ENCODE peak calls at places on chromosome 22, in four cellular contexts. Z is suprapubic skin, H is right atrium auricular region, P is HCT116. D is an unnamed sample.

GRCh38 chr22:22942511-22943329 is 55.1 kb downstream of the IGLL5 start:
- DNase-seq in Z (peak; percentile 58), H (peak; percentile 55), P (peak; percentile 59), D (peak; percentile 66)

GRCh38 chr22:36323182-36323854 is 64.4 kb downstream of the MYH9 start:
- DNase-seq in Z (no peak), H (peak; percentile 93), P (no peak), D (no peak)

GRCh38 chr22:36926721-36927435 is 13.4 kb downstream of the CSF2RB start:
- DNase-seq in Z (no peak), H (peak; percentile 54), P (no peak), D (no peak)

GRCh38 chr22:44309137-44309536 is 3.6 kb downstream of the SHISAL1 start:
- DNase-seq in Z (peak; percentile 86), H (peak; percentile 83), P (peak; percentile 7), D (peak; percentile 90)

GRCh38 chr22:40525250-40525884 is 111.2 kb downstream of the MRTFA start:
- DNase-seq in Z (no peak), H (no peak), P (no peak), D (peak; percentile 48)

GRCh38 chr22:44525872-44526271 is 27.8 kb upstream of the RTL6 start:
- DNase-seq in Z (no peak), H (no peak), P (no peak), D (no peak)

GRCh38 chr22:20957691-20958440 is 9.2 kb upstream of the AIFM3 start:
- DNase-seq in Z (peak; percentile 67), H (no peak), P (no peak), D (peak; percentile 51)

GRCh38 chr22:22884010-22884887 is 3.4 kb upstream of the IGLL5 start:
- DNase-seq in Z (no peak), H (peak; percentile 58), P (peak; percentile 66), D (peak; percentile 67)

GRCh38 chr22:17725465-17725800 is 48.8 kb downstream of the BID start:
- DNase-seq in Z (no peak), H (no peak), P (no peak), D (no peak)

GRCh38 chr22:17726561-17727243 is 47.6 kb downstream of the BID start:
- DNase-seq in Z (no peak), H (no peak), P (no peak), D (no peak)

GRCh38 chr22:17729561-17729960 is 44.7 kb downstream of the BID start:
- DNase-seq in Z (no peak), H (no peak), P (no peak), D (no peak)

GRCh38 chr22:17728786-17729185 is 45.5 kb downstream of the BID start:
- DNase-seq in Z (no peak), H (no peak), P (no peak), D (no peak)

DNA sequence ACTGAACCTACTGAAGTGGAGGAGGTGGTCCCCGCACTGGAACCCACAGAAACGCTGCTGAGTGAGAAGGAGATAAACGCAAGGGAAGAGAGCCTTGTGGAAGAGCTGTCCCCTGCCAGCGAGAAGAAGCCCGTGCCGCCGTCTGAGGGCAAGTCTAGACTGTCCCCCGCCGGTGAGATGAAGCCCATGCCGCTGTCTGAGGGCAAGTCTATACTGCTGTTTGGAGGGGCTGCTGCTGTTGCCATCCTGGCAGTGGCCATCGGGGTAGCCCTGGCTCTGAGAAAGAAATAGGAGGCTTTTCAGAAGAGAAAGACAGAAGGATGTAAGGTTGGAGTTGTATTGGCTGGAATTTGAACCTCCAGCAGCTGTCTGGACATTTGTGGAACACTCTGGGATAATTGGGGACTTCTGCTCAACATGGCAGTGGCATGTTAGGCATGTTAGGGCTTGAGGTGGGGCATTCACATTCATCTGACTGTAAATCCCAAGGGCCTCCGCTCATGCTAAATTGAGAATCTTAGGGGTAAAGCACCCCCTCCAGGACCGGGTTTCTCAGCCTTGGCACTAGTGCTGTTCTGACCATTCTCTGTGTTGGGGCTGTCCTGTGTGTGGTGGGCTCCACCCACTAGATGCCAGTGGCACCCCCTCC is 46.9 kb downstream of the BID start:
- DNase-seq in Z (no peak), H (no peak), P (no peak), D (no peak)
- H3K4me1 ChIP-seq in Z (no peaks in the 10 kb centered on the region), H (no peaks in the 10 kb centered on the region), P (no peaks in the 10 kb centered on the region), D (no peaks in the 10 kb centered on the region)

GRCh38 chr22:46675479-46675878 is 55.3 kb downstream of the GRAMD4 start:
- DNase-seq in Z (no peak), H (no peak), P (no peak), D (no peak)

GRCh38 chr22:46675938-46676337 is 55.8 kb downstream of the GRAMD4 start:
- DNase-seq in Z (no peak), H (no peak), P (no peak), D (no peak)

GRCh38 chr22:46674367-46674781 is 54.2 kb downstream of the GRAMD4 start:
- DNase-seq in Z (peak; percentile 85), H (no peak), P (no peak), D (no peak)

GRCh38 chr22:46673677-46674236 is 53.6 kb downstream of the GRAMD4 start:
- DNase-seq in Z (no peak), H (no peak), P (no peak), D (no peak)

DNA sequence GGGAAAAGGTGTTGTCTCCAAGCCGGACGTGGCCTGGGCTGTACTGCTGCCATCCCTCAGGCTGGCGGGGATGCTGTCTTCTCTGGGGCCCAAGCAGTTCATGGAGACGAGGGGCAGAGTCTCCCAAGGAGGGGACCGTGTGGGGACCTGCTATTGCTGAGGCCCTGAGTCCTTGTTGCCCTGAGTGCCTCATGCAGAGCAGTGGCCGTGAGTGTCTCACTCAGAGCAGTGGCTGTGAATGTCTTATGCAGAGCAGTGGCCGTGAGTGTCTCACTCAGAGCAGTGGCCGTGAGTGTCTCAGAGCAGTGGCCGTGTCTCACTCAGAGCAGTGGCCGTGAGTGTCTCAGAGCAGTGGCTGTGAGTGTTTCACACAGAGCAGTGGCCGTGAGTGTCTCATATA is 54.7 kb downstream of the GRAMD4 start:
- DNase-seq in Z (no peak), H (no peak), P (no peak), D (no peak)
- H3K4me1 ChIP-seq in Z (peaks cover 25% of the 10 kb centered on the region), H (no peaks in the 10 kb centered on the region), P (no peaks in the 10 kb centered on the region), D (no peaks in the 10 kb centered on the region)

GRCh38 chr22:30312053-30312452 is 14.7 kb downstream of the TBC1D10A start:
- DNase-seq in Z (no peak), H (no peak), P (peak; percentile 51), D (peak; percentile 77)
- H3K4me1 ChIP-seq in Z (peaks cover 98% of the 10 kb centered on the region), H (peaks cover 2% of the 10 kb centered on the region), P (peaks cover 39% of the 10 kb centered on the region), D (peaks cover 57% of the 10 kb centered on the region)

GRCh38 chr22:24969588-24970301 is 17.2 kb downstream of the KIAA1671 start:
- DNase-seq in Z (no peak), H (peak; percentile 89), P (peak; percentile 56), D (peak; percentile 85)

GRCh38 chr22:24964441-24964840 is 11.9 kb downstream of the KIAA1671 start:
- DNase-seq in Z (no peak), H (no peak), P (no peak), D (no peak)

GRCh38 chr22:24968066-24968561 is 15.6 kb downstream of the KIAA1671 start:
- DNase-seq in Z (no peak), H (no peak), P (peak; percentile 52), D (peak; percentile 90)

GRCh38 chr22:24962835-24963234 is 10.3 kb downstream of the KIAA1671 start:
- DNase-seq in Z (no peak), H (no peak), P (no peak), D (no peak)

DNA sequence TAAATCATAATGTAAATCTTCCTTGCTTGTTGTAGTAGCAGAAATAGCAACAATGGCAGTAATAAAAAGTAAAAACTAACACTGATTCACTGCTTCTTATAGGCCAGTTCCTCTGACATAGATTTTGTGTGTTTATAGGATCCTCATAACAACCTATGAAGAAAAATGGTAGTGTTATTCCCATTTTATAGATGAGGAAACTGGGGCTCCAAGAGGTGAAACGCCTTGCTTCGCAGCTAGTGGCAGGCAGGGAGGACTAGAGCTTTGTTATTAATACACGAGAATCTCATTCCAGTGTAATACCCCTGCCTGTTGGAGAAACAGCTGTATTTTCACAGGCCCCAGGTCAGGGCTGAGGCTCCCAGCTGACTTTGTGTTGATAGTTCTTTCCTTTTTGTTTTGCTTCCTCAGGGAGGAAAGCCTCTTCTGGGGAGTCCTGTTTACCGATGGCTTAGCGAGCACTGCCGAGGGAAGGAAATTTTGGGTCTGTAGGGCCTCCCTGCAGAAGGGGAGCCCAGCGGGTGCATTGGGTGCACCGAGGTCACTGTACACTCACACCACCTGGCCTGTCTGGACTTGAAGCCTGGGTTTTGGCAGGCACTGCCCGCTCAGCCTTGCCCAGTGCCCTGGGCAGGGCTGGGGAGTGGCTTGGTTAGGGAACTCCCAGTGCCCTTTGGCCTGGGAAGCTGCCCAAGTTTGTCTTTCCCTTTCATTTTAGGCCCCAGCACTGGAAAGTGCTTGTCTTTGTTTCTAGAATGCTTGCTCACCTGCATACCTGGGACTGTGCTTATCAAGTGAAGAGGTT is 13.5 kb downstream of the KIAA1671 start:
- DNase-seq in Z (no peak), H (no peak), P (no peak), D (peak; percentile 58)
- H3K4me1 ChIP-seq in Z (peaks cover 51% of the 10 kb centered on the region), H (no peaks in the 10 kb centered on the region), P (peaks cover 64% of the 10 kb centered on the region), D (peaks cover 52% of the 10 kb centered on the region)

DNA sequence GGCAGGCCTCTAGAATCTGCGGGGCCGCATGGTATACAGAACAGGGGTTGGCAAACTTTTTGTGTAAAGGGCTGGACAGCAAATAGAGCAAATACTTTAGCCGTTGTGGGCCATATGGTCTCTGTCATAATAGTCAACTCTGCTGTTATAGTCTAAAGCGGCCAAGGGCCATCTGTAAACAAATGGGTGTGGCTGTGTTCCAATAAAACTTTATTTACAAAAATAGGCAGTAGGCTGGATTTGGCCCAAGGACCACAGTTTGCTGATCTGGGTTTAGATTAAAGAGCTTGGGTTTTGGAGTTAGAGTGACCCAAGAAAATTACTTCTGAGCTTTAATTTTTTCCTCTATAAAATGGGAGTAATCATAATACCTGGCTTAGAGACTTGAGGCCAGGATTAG is 32.7 kb downstream of the FBLN1 start:
- DNase-seq in Z (no peak), H (no peak), P (no peak), D (no peak)
- H3K4me1 ChIP-seq in Z (peaks cover 76% of the 10 kb centered on the region), H (no peaks in the 10 kb centered on the region), P (no peaks in the 10 kb centered on the region), D (no peaks in the 10 kb centered on the region)

D was measured in PC-3.